ENCODE peak calls at places on chromosomes 11 and 22, in six cellular contexts. B, X, V, O, W and E are unnamed samples.
A peak's percentile ranks its signal among the peaks of the same experiment; 100 is the strongest.

GRCh38 chr11:96481806-96482592 is 92.2 kb downstream of the JRKL start:
- DNase-seq in V (no peak), B (no peak), W (no peak), O (no peak), X (no peak), E (no peak)

GRCh38 chr11:128310676-128311445 is 276.5 kb downstream of the ETS1 start:
- DNase-seq in V (no peak), X (no peak), B (no peak), W (no peak), O (no peak), E (no peak)

GRCh38 chr11:58626915-58627483 is 4.5 kb downstream of the CNTF start:
- DNase-seq in X (no peak), O (no peak), B (no peak), W (no peak), V (peak; percentile 18), E (no peak)

GRCh38 chr11:19660076-19660475 is 52.6 kb upstream of the NAV2 start:
- DNase-seq in B (no peak), V (no peak), W (no peak), O (no peak), X (peak; percentile 81), E (peak; percentile 71)

GRCh38 chr11:126186708-126187481 is 24.6 kb downstream of the RPUSD4 start:
- DNase-seq in X (no peak), O (no peak), W (no peak), B (no peak), V (no peak), E (no peak)

GRCh38 chr22:38831166-38831945 is 12.5 kb downstream of the NPTXR start:
- DNase-seq in V (no peak), X (peak; percentile 59), W (no peak), B (no peak), O (no peak), E (no peak)

GRCh38 chr11:77058900-77059299 is 7.9 kb upstream of the CAPN5 start:
- DNase-seq in V (no peak), O (no peak), B (no peak), X (no peak), W (no peak), E (no peak)

GRCh38 chr22:46367707-46368191 is 32.2 kb downstream of the TRMU start:
- DNase-seq in O (peak; percentile 63), B (peak; percentile 78), W (peak; percentile 89), V (peak; percentile 62), X (peak; percentile 64), E (peak; percentile 93)

GRCh38 chr22:37220543-37220968 is 8.3 kb upstream of the SSTR3 start:
- DNase-seq in O (no peak), X (no peak), W (no peak), B (no peak), V (no peak), E (no peak)

GRCh38 chr22:26981520-26981919 is 324.1 kb downstream of the MIAT start:
- DNase-seq in B (no peak), W (no peak), V (no peak), X (no peak), O (no peak), E (no peak)

GRCh38 chr11:126588630-126589491 is 233.4 kb downstream of the ST3GAL4 start:
- DNase-seq in O (no peak), W (no peak), V (no peak), X (no peak), B (no peak), E (no peak)

GRCh38 chr11:35523351-35523768 is 2.1 kb downstream of the PAMR1 start:
- DNase-seq in W (no peak), B (no peak), V (no peak), X (no peak), O (no peak), E (no peak)

GRCh38 chr11:2904153-2905052 is 18.8 kb upstream of the CDKN1C start:
- DNase-seq in O (no peak), X (peak; percentile 38), W (peak; percentile 72), B (no peak), V (no peak), E (no peak)

GRCh38 chr11:90241414-90241813 is 18.6 kb upstream of the CHORDC1 start:
- DNase-seq in W (no peak), B (no peak), X (no peak), O (no peak), V (no peak), E (no peak)

GRCh38 chr11:121884601-121885000 is 231.4 kb downstream of the BLID start:
- DNase-seq in W (no peak), V (no peak), B (no peak), X (no peak), O (no peak), E (no peak)

GRCh38 chr11:43856988-43857387 is 23.6 kb upstream of the ALKBH3 start:
- DNase-seq in V (no peak), X (no peak), B (no peak), O (no peak), W (no peak), E (no peak)

GRCh38 chr11:10432971-10433370 is 22.1 kb upstream of the AMPD3 start:
- DNase-seq in O (no peak), W (no peak), X (no peak), V (no peak), B (no peak), E (no peak)

GRCh38 chr11:40140560-40140959 is 1318.9 kb downstream of the LRRC4C start:
- DNase-seq in O (no peak), W (no peak), B (no peak), V (no peak), X (no peak), E (no peak)

GRCh38 chr11:133946018-133946417 is 10.8 kb downstream of the IGSF9B start:
- DNase-seq in X (no peak), W (no peak), B (no peak), O (no peak), V (no peak), E (no peak)

GRCh38 chr11:57982763-57983162 is 40.9 kb upstream of the OR9Q1 start:
- DNase-seq in W (no peak), B (no peak), V (no peak), O (no peak), X (no peak), E (no peak)

GRCh38 chr11:64117763-64118459 is 48.0 kb downstream of the MACROD1 start:
- DNase-seq in W (no peak), B (no peak), O (no peak), X (no peak), V (no peak), E (no peak)

GRCh38 chr11:1760351-1761109 is 3.2 kb downstream of the CTSD start:
- DNase-seq in W (peak; percentile 86), B (peak; percentile 89), O (no peak), X (no peak), V (no peak), E (no peak)

GRCh38 chr11:70079691-70080090 is 1.6 kb downstream of the ANO1 start:
- DNase-seq in B (no peak), W (no peak), X (no peak), V (no peak), O (no peak), E (no peak)

GRCh38 chr11:70085815-70086769 is 8.0 kb downstream of the ANO1 start:
- DNase-seq in O (no peak), B (no peak), X (no peak), V (no peak), W (no peak), E (no peak)

GRCh38 chr11:70080763-70081162 is 2.6 kb downstream of the ANO1 start:
- DNase-seq in W (peak; percentile 65), O (no peak), B (no peak), X (peak; percentile 42), V (no peak), E (no peak)

GRCh38 chr11:70084046-70084984 is 6.2 kb downstream of the ANO1 start:
- DNase-seq in O (no peak), V (no peak), B (no peak), W (no peak), X (no peak), E (no peak)

GRCh38 chr11:70082829-70083228 is 4.7 kb downstream of the ANO1 start:
- DNase-seq in W (no peak), V (no peak), X (peak; percentile 21), O (no peak), B (no peak), E (no peak)
- TF ChIP-seq CTCF in W (no peak), V (peak; percentile 49), X (peak; percentile 34), O (peak; percentile 49), B (no peak), E (no peak)

DNA sequence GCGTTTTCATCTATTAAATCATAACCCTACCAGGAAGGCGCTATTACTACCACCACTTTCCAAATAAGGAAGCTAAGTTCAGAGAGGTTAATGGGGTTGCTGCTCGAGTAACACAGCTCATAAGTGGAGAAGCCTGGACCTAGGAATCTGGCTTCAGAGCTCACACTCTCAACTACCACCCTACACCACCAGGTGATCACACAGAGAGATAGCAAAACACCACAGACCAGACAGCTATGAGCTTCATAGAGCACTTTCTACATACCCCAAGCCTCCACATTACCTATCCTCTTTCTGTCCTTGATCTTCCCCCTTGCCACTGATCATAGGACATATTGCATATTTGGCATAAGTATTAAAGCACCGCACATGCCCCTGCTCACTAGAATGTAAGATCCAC is 65.4 kb downstream of the TIMP3 start:
- DNase-seq in V (no peak), B (no peak), O (no peak), X (no peak), W (no peak), E (no peak)
- TF ChIP-seq CTCF in V (no peak), B (no peak), O (no peak), X (no peak), W (no peak), E (no peak)

DNA sequence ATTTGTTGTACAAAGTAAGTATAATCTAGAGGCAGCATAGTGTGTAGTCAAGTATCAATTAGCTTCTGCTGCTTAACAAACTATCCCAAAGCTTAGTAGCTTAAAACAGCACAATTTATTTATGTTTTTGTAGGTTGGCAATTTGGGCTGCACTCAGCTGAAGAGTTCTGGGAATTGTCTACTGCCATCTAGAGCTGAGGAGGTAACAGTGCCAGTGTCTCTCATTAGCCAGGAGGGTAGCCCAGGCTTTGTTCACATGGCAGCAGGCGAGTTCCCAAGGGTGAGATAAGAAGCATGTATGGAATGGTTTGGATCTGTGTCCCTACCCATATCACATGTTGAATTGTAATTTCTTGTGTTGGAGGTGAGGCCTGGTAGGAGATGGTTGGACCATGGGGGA is 45.8 kb upstream of the SLN start:
- DNase-seq in X (no peak), V (no peak), B (no peak), O (no peak), W (no peak), E (no peak)
- TF ChIP-seq CTCF in X (no peak), V (peak; percentile 62), B (no peak), O (no peak), W (no peak), E (no peak)

GRCh38 chr11:70504246-70505020 is 106.1 kb downstream of the CTTN start:
- DNase-seq in V (no peak), X (no peak), B (no peak), O (no peak), W (no peak), E (no peak)

GRCh38 chr11:70502677-70503076 is 104.3 kb downstream of the CTTN start:
- DNase-seq in O (no peak), V (no peak), W (no peak), B (no peak), X (no peak), E (no peak)

GRCh38 chr11:70505331-70505731 is 107.0 kb downstream of the CTTN start:
- DNase-seq in V (no peak), O (no peak), B (no peak), X (no peak), W (no peak), E (no peak)

GRCh38 chr11:70503201-70503877 is 105.0 kb downstream of the CTTN start:
- DNase-seq in O (no peak), W (no peak), X (no peak), B (no peak), V (no peak), E (no peak)

GRCh38 chr11:70503878-70504240 is 105.5 kb downstream of the CTTN start:
- DNase-seq in B (no peak), W (no peak), V (no peak), O (no peak), X (no peak), E (no peak)
- TF ChIP-seq CTCF in B (peak; percentile 24), W (no peak), V (peak; percentile 51), O (peak; percentile 35), X (no peak), E (peak; percentile 19)